ENCODE peak calls at places on chromosomes 1 and 21, in five cellular contexts. Z is breast epithelium, K is SK-N-MC, Q is endothelial cell of umbilical vein, F is stomach. A is an unnamed sample.
A peak's percentile ranks its signal among the peaks of the same experiment; 100 is the strongest.

GRCh38 chr1:165152727-165153126 is 203.8 kb downstream of the LMX1A start:
- DNase-seq in Q (no peak), F (no peak), K (no peak), Z (no peak), A (no peak)

GRCh38 chr21:16573581-16573980 is 843.8 kb downstream of the USP25 start:
- DNase-seq in F (no peak), Q (peak; percentile 81), Z (no peak), K (no peak), A (no peak)

GRCh38 chr1:227895828-227896685 is 51.7 kb downstream of the WNT9A start:
- DNase-seq in K (no peak), Q (no peak), Z (peak; percentile 74), F (peak; percentile 24), A (no peak)

GRCh38 chr1:119372493-119373086 is 4.0 kb downstream of the HAO2 start:
- DNase-seq in Z (no peak), F (no peak), K (no peak), Q (no peak), A (no peak)

GRCh38 chr1:101238041-101238515 is 1.3 kb downstream of the S1PR1 start:
- DNase-seq in F (no peak), K (no peak), Z (no peak), Q (peak; percentile 62), A (no peak)

GRCh38 chr1:227998374-227999055 is 8.3 kb upstream of the WNT3A start:
- DNase-seq in F (peak; percentile 18), Z (peak; percentile 7), Q (no peak), K (no peak), A (no peak)

GRCh38 chr21:41228492-41228891 is 60.5 kb downstream of the BACE2 start:
- DNase-seq in Z (no peak), K (no peak), Q (no peak), F (no peak), A (no peak)

GRCh38 chr1:198352975-198353695 is 187.3 kb downstream of the ATP6V1G3 start:
- DNase-seq in F (no peak), K (no peak), Z (no peak), Q (no peak), A (peak; percentile 33)

GRCh38 chr1:94858276-94858675 is 38.1 kb downstream of the SLC44A3 start:
- DNase-seq in K (no peak), Q (no peak), F (no peak), Z (no peak), A (no peak)

GRCh38 chr1:85375422-85375934 is 89.5 kb downstream of the DDAH1 start:
- DNase-seq in F (no peak), Q (no peak), Z (no peak), K (no peak), A (no peak)

DNA sequence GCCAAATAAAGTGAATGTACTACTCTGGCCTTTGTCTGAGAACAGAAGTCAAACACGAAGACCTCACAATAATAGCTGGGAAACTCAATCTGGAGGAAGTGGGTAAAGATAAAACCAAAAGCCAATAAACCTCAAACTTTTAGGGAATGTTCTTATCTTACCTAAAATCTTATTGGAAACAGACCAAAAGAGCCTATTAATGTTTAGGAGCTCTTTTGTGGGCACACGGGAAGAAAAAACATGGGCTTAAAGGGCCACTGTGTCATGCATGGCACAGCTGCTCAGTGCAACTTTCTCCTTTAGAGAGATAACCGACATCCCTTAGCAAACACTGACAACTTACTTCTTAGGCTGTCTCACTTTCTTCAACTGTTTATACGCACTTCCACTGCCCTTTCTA is 16.1 kb downstream of the EIF2B3 start:
- DNase-seq in Z (no peak), K (no peak), Q (peak; percentile 80), F (no peak), A (no peak)
- TF ChIP-seq POLR2AphosphoS5 in Z (no peak), K (no peak), Q (peak; percentile 42), F (no peak), A (no peak)

GRCh38 chr1:28417441-28418277 is 48.1 kb downstream of the PHACTR4 start:
- DNase-seq in F (no peak), K (no peak), Z (no peak), Q (peak; percentile 73), A (no peak)
- TF ChIP-seq POLR2AphosphoS5 in F (peak; percentile 21), K (no peak), Z (no peak), Q (no peak), A (no peak)

GRCh38 chr1:12309783-12310742 is 80.2 kb downstream of the VPS13D start:
- DNase-seq in Q (peak; percentile 33), F (no peak), Z (no peak), K (no peak), A (no peak)
- TF ChIP-seq POLR2AphosphoS5 in Q (no peak), F (no peak), Z (no peak), K (no peak), A (no peak)

GRCh38 chr1:115036814-115037535 is 7.3 kb downstream of the TSHB start:
- DNase-seq in F (no peak), Q (no peak), Z (no peak), K (no peak), A (no peak)

GRCh38 chr1:115029526-115029925 is at the start of gene TSHB:
- DNase-seq in Z (no peak), K (no peak), F (no peak), Q (no peak), A (no peak)

GRCh38 chr1:115035652-115036051 is 6.0 kb downstream of the TSHB start:
- DNase-seq in Z (no peak), F (no peak), K (no peak), Q (no peak), A (no peak)

GRCh38 chr1:115031595-115031994 is 2.0 kb downstream of the TSHB start:
- DNase-seq in Z (no peak), Q (no peak), K (no peak), F (no peak), A (no peak)
- TF ChIP-seq POLR2AphosphoS5 in Z (no peak), Q (no peak), K (no peak), F (no peak), A (no peak)

DNA sequence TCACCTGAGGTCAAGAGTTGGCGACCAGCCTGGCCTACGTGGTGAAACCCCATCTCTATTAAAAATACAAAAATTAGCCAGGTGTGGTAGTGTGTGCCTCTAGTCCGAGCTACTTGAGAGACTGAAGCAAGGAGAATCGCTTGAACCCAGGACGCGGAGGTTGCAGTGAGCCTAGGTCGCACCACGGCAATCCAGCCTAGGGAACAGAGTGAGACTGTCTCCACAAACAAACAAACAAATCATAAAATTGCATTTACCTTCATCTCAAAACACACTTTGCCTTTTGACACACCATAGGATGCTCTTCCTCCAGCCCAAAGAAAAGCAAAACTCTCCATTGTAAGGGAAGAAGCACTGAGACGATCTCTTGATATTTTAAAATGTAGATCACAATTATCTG is 4.3 kb downstream of the HNRNPU start:
- DNase-seq in K (no peak), Q (no peak), Z (no peak), F (no peak), A (no peak)
- TF ChIP-seq POLR2AphosphoS5 in K (no peak), Q (no peak), Z (no peak), F (no peak), A (no peak)

GRCh38 chr1:39046811-39047210 is 20.7 kb downstream of the NDUFS5 start:
- DNase-seq in Q (no peak), F (no peak), Z (no peak), K (no peak), A (no peak)

GRCh38 chr1:39048745-39049370 is 22.7 kb downstream of the NDUFS5 start:
- DNase-seq in F (no peak), Q (no peak), Z (no peak), K (no peak), A (no peak)

GRCh38 chr1:39050001-39050400 is 23.9 kb downstream of the NDUFS5 start:
- DNase-seq in F (no peak), K (no peak), Z (no peak), Q (no peak), A (no peak)

GRCh38 chr1:39045231-39045630 is 19.1 kb downstream of the NDUFS5 start:
- DNase-seq in K (no peak), Q (no peak), F (no peak), Z (no peak), A (no peak)

DNA sequence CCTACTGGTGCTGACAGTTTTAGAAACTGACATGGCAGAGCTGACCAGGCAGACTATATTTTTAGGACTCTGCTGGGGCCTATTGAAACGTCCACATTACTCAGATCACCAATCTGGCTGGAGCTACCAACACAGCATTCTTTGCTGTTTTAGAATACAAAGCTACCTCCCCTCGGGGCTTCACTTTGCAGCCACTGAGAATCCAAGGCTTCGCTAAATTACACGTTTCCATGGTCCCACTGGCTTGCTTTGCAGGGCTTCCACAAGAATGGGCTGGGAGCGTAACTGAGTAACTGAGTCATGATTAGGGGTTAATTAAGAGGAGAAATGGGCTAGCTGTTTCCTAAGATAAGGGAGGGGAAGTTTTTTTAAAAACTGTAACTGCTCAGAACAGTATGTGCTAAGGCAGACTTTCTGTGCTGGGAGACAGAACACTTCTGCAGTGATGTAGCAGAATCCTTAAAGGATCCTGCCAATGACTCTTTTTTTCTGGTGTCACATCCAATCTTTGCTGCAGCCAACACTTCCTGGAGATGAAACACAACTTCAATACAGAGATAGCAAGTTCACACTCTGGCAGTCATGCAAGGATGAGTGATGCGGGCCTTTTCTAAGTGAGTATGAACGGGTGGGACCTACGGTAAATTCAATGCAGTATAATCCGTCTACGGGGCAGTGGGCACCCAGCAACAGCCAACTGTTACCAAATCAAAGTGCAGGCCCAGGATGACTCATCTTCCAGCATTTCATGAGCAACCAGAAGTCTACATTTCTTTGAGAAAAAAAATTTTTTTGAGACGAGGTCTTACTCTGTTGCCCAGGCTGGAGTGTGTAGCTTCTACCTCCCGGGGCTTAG is 21.5 kb downstream of the NDUFS5 start:
- DNase-seq in Z (no peak), K (no peak), Q (peak; percentile 87), F (no peak), A (peak; percentile 30)
- TF ChIP-seq POLR2AphosphoS5 in Z (no peak), K (no peak), Q (peak; percentile 38), F (no peak), A (no peak)

GRCh38 chr1:93605812-93606512 is 75.7 kb downstream of the BCAR3 start:
- DNase-seq in Q (peak; percentile 43), K (no peak), F (no peak), Z (no peak), A (no peak)

GRCh38 chr1:93603106-93603505 is 78.5 kb downstream of the BCAR3 start:
- DNase-seq in K (no peak), Q (no peak), Z (no peak), F (no peak), A (no peak)

GRCh38 chr1:93603581-93603980 is 78.1 kb downstream of the BCAR3 start:
- DNase-seq in F (no peak), Q (no peak), K (no peak), Z (no peak), A (no peak)

GRCh38 chr1:93604411-93604810 is 77.2 kb downstream of the BCAR3 start:
- DNase-seq in K (no peak), Q (no peak), F (no peak), Z (no peak), A (no peak)

DNA sequence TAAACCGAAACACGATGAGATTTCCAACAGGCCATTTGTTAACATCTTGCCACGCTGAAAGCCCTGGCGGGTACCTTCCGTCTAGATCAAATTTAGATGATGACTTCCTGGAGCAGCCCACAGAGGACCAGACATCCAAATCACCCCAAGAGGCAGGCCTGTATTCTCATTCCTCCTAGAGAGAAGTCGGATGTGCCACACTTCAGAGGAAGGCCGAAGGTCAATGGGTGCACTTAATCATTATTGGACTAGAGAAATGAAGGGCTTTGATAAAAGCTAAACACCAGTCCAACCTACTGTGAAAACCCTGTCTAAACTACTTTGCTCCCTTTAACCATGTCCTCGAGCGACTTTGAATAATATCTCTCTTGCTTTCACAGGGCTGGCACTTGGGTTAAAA is 76.6 kb downstream of the BCAR3 start:
- DNase-seq in K (no peak), Z (no peak), F (no peak), Q (no peak), A (no peak)
- TF ChIP-seq POLR2AphosphoS5 in K (no peak), Z (no peak), F (no peak), Q (no peak), A (no peak)

A was measured in GM12878.